ENCODE peak calls at places on chromosomes 12 and 14, in five cellular contexts. U, F, I, O and S are unnamed samples.

GRCh38 chr14:69879175-69880047 is at the start of gene SMOC1:
- DNase-seq in U (no peak), F (no peak), I (no peak), O (no peak), S (peak; percentile 50)

GRCh38 chr14:94355191-94355794 is 32.2 kb upstream of the SERPINA6 start:
- DNase-seq in U (no peak), F (peak; percentile 42), I (peak; percentile 38), O (no peak), S (no peak)

GRCh38 chr12:7834701-7835100 is 38.0 kb downstream of the SLC2A14 start:
- DNase-seq in U (no peak), F (no peak), I (no peak), O (no peak), S (no peak)

GRCh38 chr12:120820885-120821510 is 83.2 kb downstream of the SPPL3 start:
- DNase-seq in U (no peak), F (no peak), I (no peak), O (no peak), S (no peak)

GRCh38 chr14:30252800-30253425 is 306.0 kb upstream of the G2E3 start:
- DNase-seq in U (no peak), F (no peak), I (no peak), O (no peak), S (no peak)

GRCh38 chr12:7162691-7163114 is 26.8 kb upstream of the PEX5 start:
- DNase-seq in U (peak; percentile 13), F (no peak), I (peak; percentile 24), O (no peak), S (no peak)

GRCh38 chr14:69636051-69636639 is 24.7 kb downstream of the SUSD6 start:
- DNase-seq in U (no peak), F (no peak), I (no peak), O (no peak), S (no peak)

GRCh38 chr12:27657296-27657695 is 39.0 kb upstream of the REP15 start:
- DNase-seq in U (no peak), F (no peak), I (no peak), O (no peak), S (no peak)

GRCh38 chr14:74661726-74662450 is 49.9 kb upstream of the LTBP2 start:
- DNase-seq in U (no peak), F (no peak), I (no peak), O (no peak), S (no peak)

GRCh38 chr12:30200864-30201263 is 417.1 kb upstream of the TMTC1 start:
- DNase-seq in U (no peak), F (no peak), I (no peak), O (no peak), S (no peak)

GRCh38 chr12:15853877-15854276 is 28.3 kb upstream of the STRAP start:
- DNase-seq in U (no peak), F (no peak), I (no peak), O (no peak), S (no peak)

GRCh38 chr14:105982664-105983063 is 456.3 kb downstream of the TMEM121 start:
- DNase-seq in U (no peak), F (no peak), I (no peak), O (no peak), S (no peak)

GRCh38 chr14:76781648-76782051 is 20.4 kb downstream of the VASH1 start:
- DNase-seq in U (no peak), F (no peak), I (no peak), O (no peak), S (peak; percentile 36)

GRCh38 chr14:105498430-105499255 is 7.6 kb downstream of the TEDC1 start:
- DNase-seq in U (no peak), F (no peak), I (no peak), O (no peak), S (no peak)

GRCh38 chr14:59126714-59127436 is 61.6 kb upstream of the DAAM1 start:
- DNase-seq in U (no peak), F (no peak), I (peak; percentile 33), O (no peak), S (no peak)

GRCh38 chr14:71668186-71668912 is 263.9 kb upstream of the RGS6 start:
- DNase-seq in U (no peak), F (no peak), I (no peak), O (no peak), S (no peak)

GRCh38 chr14:60254176-60254575 is 5.2 kb downstream of the PPM1A start:
- DNase-seq in U (no peak), F (no peak), I (no peak), O (no peak), S (no peak)

GRCh38 chr12:56385873-56386272 is 23.2 kb upstream of the APOF start:
- DNase-seq in U (no peak), F (no peak), I (no peak), O (no peak), S (no peak)

GRCh38 chr14:33529773-33530172 is 421.1 kb downstream of the EGLN3 start:
- DNase-seq in U (no peak), F (no peak), I (no peak), O (no peak), S (no peak)
- TF ChIP-seq CTCF in U (no peak), F (no peak), I (no peak), O (no peak), S (no peak)

DNA sequence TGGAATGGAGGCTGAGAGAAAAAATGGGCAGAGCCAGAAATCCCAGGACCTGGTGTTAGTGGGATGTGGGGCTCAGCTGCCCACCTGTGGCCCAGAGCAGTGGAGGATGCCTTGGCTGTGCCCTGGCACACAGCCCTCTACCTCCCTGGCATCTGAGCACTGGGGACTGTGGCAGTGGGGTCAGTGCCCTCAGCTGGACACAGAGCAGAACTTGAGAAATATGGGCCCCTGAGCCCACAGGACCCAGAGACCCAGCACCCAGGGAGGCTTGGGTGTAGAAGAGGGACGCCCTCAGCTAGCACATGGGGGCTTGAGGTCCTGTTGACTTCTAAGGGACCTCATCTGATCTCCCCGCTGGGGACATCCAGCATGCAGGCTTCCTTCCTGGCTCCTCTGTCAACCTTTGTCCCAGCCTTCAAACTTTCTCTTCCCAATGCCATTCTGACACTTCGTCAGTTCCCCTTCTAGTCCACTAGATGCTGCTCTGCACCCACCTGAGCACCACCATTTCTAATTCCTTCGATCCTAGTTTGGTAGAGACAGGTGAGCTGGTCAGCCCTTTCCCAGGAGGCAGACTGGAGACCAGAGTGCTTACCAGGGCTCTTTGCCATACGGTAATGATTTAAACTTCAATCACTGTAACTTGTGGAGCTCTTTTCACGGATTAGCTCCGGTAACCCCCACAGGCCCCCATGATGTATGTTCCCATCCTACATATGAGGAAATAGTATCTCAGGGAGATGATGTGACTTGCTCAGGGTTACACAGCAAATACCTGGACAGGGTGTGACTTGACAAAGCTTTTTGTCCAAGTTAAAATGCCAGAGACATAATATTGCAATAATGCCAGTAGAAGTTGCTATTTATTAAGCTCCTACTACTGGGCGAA is 143.7 kb downstream of the ASCL4 start:
- DNase-seq in U (no peak), F (no peak), I (no peak), O (no peak), S (no peak)
- TF ChIP-seq CTCF in U (peak; percentile 85), F (no peak), I (peak; percentile 69), O (no peak), S (peak; percentile 53)

GRCh38 chr14:23569443-23570151 is 2.0 kb upstream of the AP1G2 start:
- DNase-seq in U (no peak), F (no peak), I (no peak), O (no peak), S (no peak)

GRCh38 chr14:23568021-23568599 is 519 bp upstream of the AP1G2 start:
- DNase-seq in U (no peak), F (no peak), I (no peak), O (no peak), S (no peak)

GRCh38 chr14:23567186-23568020 is at the start of gene AP1G2:
- DNase-seq in U (peak; percentile 48), F (peak; percentile 92), I (peak; percentile 85), O (peak; percentile 87), S (peak; percentile 63)

GRCh38 chr14:23566782-23567185 is 807 bp downstream of the AP1G2 start:
- DNase-seq in U (no peak), F (no peak), I (peak; percentile 66), O (no peak), S (no peak)

GRCh38 chr14:23568600-23569310 is 1.2 kb upstream of the AP1G2 start:
- DNase-seq in U (no peak), F (no peak), I (no peak), O (no peak), S (no peak)
- TF ChIP-seq CTCF in U (no peak), F (no peak), I (peak; percentile 10), O (no peak), S (no peak)

GRCh38 chr14:54981698-54982097 is 45.2 kb downstream of the WDHD1 start:
- DNase-seq in U (no peak), F (no peak), I (no peak), O (no peak), S (no peak)
- TF ChIP-seq CTCF in U (no peak), F (peak; percentile 30), I (no peak), O (no peak), S (peak; percentile 74)

GRCh38 chr12:114131824-114132223 is 165.7 kb upstream of the RBM19 start:
- DNase-seq in U (no peak), F (no peak), I (no peak), O (no peak), S (no peak)
- TF ChIP-seq CTCF in U (no peak), F (no peak), I (no peak), O (no peak), S (no peak)

DNA sequence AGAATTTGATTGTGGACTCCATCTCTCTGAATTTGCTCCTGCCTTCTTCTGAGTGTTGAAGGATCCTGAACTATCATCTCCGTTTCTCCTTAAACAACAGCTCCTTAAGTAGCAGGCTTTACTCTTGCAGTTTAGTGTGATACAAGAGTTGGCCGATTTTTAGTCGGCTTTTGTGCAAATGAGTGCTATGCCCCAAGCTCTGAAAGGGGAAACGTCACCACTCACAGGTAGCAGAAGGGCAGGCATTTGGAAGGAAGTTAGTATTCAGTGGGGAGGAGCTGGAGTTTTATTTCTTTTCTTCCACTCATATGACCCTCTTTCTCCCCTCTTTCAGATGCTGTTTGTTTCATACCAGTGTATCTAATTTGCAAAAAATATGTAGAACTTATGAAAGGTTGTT is 36.5 kb upstream of the LRRC10 start:
- DNase-seq in U (no peak), F (no peak), I (no peak), O (no peak), S (no peak)
- TF ChIP-seq CTCF in U (no peak), F (no peak), I (no peak), O (no peak), S (no peak)

GRCh38 chr14:23054000-23054811 is 3.1 kb downstream of the CDH24 start:
- DNase-seq in U (no peak), F (no peak), I (no peak), O (no peak), S (no peak)

GRCh38 chr14:23053426-23053825 is 3.9 kb downstream of the CDH24 start:
- DNase-seq in U (no peak), F (no peak), I (no peak), O (no peak), S (no peak)

GRCh38 chr14:23051482-23051881 is 5.8 kb downstream of the CDH24 start:
- DNase-seq in U (no peak), F (no peak), I (no peak), O (no peak), S (no peak)

GRCh38 chr14:23052671-23053070 is 4.6 kb downstream of the CDH24 start:
- DNase-seq in U (no peak), F (no peak), I (no peak), O (no peak), S (no peak)

GRCh38 chr14:23052182-23052623 is 5.1 kb downstream of the CDH24 start:
- DNase-seq in U (no peak), F (no peak), I (no peak), O (no peak), S (no peak)
- TF ChIP-seq CTCF in U (peak; percentile 80), F (no peak), I (peak; percentile 34), O (no peak), S (no peak)